ENCODE peak calls at places on chromosomes 13 and 19, in four cellular contexts. M is body of pancreas, Z is cardiac muscle cell, P is hepatocyte. B is an unnamed sample.

GRCh38 chr13:74871671-74872070 is 610.3 kb downstream of the TBC1D4 start:
- DNase-seq in M (no peak), Z (no peak), P (no peak), B (no peak)

GRCh38 chr19:55546822-55547614 is 1.7 kb upstream of the SBK3 start:
- DNase-seq in M (peak; percentile 37), Z (no peak), P (peak; percentile 43), B (no peak)

GRCh38 chr13:42876810-42877550 is 95.6 kb downstream of the FAM216B start:
- DNase-seq in M (no peak), Z (no peak), P (no peak), B (no peak)

GRCh38 chr13:39567569-39567968 is 35.4 kb downstream of the LHFPL6 start:
- DNase-seq in M (no peak), Z (no peak), P (no peak), B (no peak)

GRCh38 chr19:42985588-42985987 is 40.7 kb downstream of the PSG11 start:
- DNase-seq in M (no peak), Z (no peak), P (no peak), B (no peak)

GRCh38 chr19:48190288-48191284 is 20.1 kb downstream of the ZSWIM9 start:
- DNase-seq in M (peak; percentile 44), Z (peak; percentile 17), P (peak; percentile 83), B (peak; percentile 84)

GRCh38 chr13:101917833-101918755 is 465.6 kb downstream of the ITGBL1 start:
- DNase-seq in M (no peak), Z (no peak), P (no peak), B (no peak)

GRCh38 chr13:110624766-110625756 is 9.7 kb downstream of the NAXD start:
- DNase-seq in M (no peak), Z (no peak), P (no peak), B (no peak)

GRCh38 chr19:310141-310651 is 19.0 kb upstream of the PLPP2 start:
- DNase-seq in M (no peak), Z (peak; percentile 62), P (no peak), B (no peak)

GRCh38 chr19:49120325-49120683 is 960 bp downstream of the PPFIA3 start:
- DNase-seq in M (no peak), Z (no peak), P (no peak), B (no peak)

GRCh38 chr13:79631260-79631659 is 150.3 kb downstream of the NDFIP2 start:
- DNase-seq in M (no peak), Z (no peak), P (peak; percentile 59), B (no peak)

GRCh38 chr19:1837625-1838105 is 10.6 kb downstream of the REXO1 start:
- DNase-seq in M (peak; percentile 48), Z (peak; percentile 66), P (peak; percentile 56), B (no peak)

GRCh38 chr19:47253467-47253881 is 2.9 kb upstream of the CCDC9 start:
- DNase-seq in M (no peak), Z (no peak), P (peak; percentile 27), B (no peak)

GRCh38 chr13:91655731-91656130 is 257.3 kb downstream of the GPC5 start:
- DNase-seq in M (no peak), Z (no peak), P (no peak), B (no peak)

GRCh38 chr19:1675633-1676350 is 23.4 kb upstream of the TCF3 start:
- DNase-seq in M (peak; percentile 74), Z (peak; percentile 40), P (no peak), B (no peak)

GRCh38 chr19:13281567-13282291 is 131.5 kb downstream of the IER2 start:
- DNase-seq in M (no peak), Z (no peak), P (no peak), B (no peak)

GRCh38 chr13:20231839-20232555 is at the start of gene GJB6:
- DNase-seq in M (peak; percentile 14), Z (peak; percentile 34), P (peak; percentile 52), B (no peak)

GRCh38 chr19:11152318-11153062 is 3.1 kb downstream of the SPC24 start:
- DNase-seq in M (peak; percentile 82), Z (no peak), P (no peak), B (no peak)

GRCh38 chr13:29861694-29862110 is 11.3 kb upstream of the UBL3 start:
- DNase-seq in M (no peak), Z (no peak), P (peak; percentile 22), B (no peak)

GRCh38 chr13:55038230-55038629 is 2009.6 kb downstream of the OLFM4 start:
- DNase-seq in M (no peak), Z (no peak), P (no peak), B (no peak)

GRCh38 chr13:28163587-28163986 is 25.2 kb downstream of the PAN3 start:
- DNase-seq in M (no peak), Z (no peak), P (no peak), B (no peak)

GRCh38 chr19:9786819-9787218 is 18.3 kb upstream of the ZNF846 start:
- DNase-seq in M (no peak), Z (no peak), P (no peak), B (no peak)

GRCh38 chr13:49220856-49221614 is 897 bp downstream of the MLNR start:
- DNase-seq in M (no peak), Z (no peak), P (no peak), B (no peak)

GRCh38 chr13:67226686-67227085 is 3.5 kb downstream of the PCDH9 start:
- DNase-seq in M (no peak), Z (no peak), P (no peak), B (no peak)

GRCh38 chr13:29901714-29902631 is 51.6 kb upstream of the UBL3 start:
- DNase-seq in M (no peak), Z (no peak), P (peak; percentile 73), B (no peak)

GRCh38 chr13:34159946-34160345 is 342.0 kb downstream of the RFC3 start:
- DNase-seq in M (no peak), Z (no peak), P (no peak), B (no peak)

GRCh38 chr19:35521124-35521743 is 6.9 kb downstream of the SBSN start:
- DNase-seq in M (no peak), Z (no peak), P (no peak), B (no peak)

GRCh38 chr13:113291997-113292862 is 4.8 kb upstream of the LAMP1 start:
- DNase-seq in M (no peak), Z (peak; percentile 36), P (peak; percentile 34), B (no peak)

GRCh38 chr19:39390460-39390758 is 497 bp downstream of the PAF1 start:
- DNase-seq in M (peak; percentile 72), Z (no peak), P (peak; percentile 91), B (no peak)

GRCh38 chr19:31749231-31749630 is 400.0 kb upstream of the TSHZ3 start:
- DNase-seq in M (no peak), Z (no peak), P (no peak), B (no peak)

GRCh38 chr13:112637017-112637801 is 49.3 kb upstream of the TUBGCP3 start:
- DNase-seq in M (no peak), Z (no peak), P (no peak), B (no peak)

GRCh38 chr13:24664726-24665409 is 15.3 kb upstream of the ATP12A start:
- DNase-seq in M (no peak), Z (no peak), P (no peak), B (no peak)

GRCh38 chr19:13817615-13818371 is 22.6 kb downstream of the ZSWIM4 start:
- DNase-seq in M (peak; percentile 86), Z (peak; percentile 82), P (peak; percentile 81), B (no peak)

GRCh38 chr13:90427322-90428272 is 919.9 kb upstream of the MIR17HG start:
- DNase-seq in M (no peak), Z (no peak), P (no peak), B (no peak)

DNA sequence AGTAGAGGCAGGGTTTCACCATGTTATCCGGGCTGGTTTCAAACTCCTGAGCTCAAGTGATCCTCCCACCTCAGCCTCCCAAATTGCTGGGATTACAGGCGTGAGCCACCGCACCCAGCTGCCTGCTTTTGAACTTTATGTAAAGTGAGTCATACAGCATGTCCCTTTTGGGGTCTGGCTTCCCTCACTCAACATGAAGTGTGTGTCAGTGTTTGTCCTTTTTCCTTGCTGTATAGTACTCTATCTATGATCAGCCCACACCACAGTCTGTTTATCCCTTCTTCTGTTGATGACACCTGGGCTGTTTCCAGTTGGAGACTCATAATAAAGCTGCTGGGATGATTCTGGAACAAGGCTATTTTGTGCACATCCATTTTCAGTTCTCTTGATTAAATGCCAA is 2.1 kb downstream of the SPIB start:
- DNase-seq in M (no peak), Z (no peak), P (no peak), B (no peak)
- H3K4me3 ChIP-seq in M (no peak overlapping the region), Z (no peak overlapping the region), P (no peak overlapping the region), B (peak overlapping the region; percentile 64)

DNA sequence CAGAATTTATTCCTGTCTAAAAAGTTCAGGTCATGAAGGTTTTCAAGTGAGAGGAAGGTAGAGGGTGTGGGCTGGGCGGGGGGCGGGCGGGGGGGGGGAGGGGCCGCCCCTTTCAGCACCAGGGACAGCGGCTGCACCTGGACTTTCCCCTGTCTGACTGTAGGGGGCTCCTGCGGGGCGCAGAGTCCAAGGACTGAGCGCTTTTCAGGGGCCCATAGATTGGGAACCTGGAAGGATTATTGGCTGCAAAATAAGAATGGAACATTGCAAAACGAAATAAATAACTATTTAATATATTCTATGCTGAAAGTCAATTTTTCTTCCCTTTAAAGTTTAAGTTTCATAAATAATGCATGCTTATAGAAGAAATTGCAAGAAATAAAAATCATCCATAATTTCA is 8.9 kb upstream of the CYP4F3 start:
- DNase-seq in M (no peak), Z (no peak), P (no peak), B (no peak)
- TF ChIP-seq CTCF in M (no peak), Z (peak; percentile 42), P (no peak), B (peak; percentile 35)

GRCh38 chr19:19170053-19170945 is at the start of gene MEF2B:
- DNase-seq in M (peak; percentile 76), Z (peak; percentile 93), P (peak; percentile 89), B (no peak)
- H3K4me3 ChIP-seq in M (no peak within 1 kb of the TSS), Z (no peak within 1 kb of the TSS), P (peak within 1 kb of the TSS; percentile 14), B (peak within 1 kb of the TSS; percentile 57)

DNA sequence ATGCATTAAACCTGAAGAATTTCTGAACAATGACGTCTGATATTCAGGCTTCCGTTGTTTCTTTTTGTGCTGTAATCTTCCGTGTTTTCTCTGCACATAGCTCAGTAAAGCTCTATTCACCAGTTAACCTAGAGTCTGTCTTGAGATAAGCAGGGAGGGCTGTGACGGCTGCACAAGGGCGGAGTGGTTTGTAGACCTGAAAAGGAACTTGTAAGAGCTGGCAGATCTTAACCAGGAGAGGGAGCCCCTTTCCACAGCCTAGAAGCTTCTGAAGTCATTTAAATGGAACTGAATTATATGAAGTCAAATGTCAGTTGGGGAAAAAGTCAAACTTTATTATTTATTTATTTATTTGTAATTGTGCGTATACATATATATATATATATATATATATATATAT is 27.5 kb downstream of the DPRX start:
- DNase-seq in M (no peak), Z (peak; percentile 85), P (peak; percentile 88), B (no peak)
- TF ChIP-seq CTCF in M (peak; percentile 11), Z (no peak), P (peak; percentile 69), B (no peak)

GRCh38 chr19:37635076-37636056 is 19.9 kb downstream of the ZFP30 start:
- DNase-seq in M (no peak), Z (no peak), P (no peak), B (no peak)
- H3K4me3 ChIP-seq in M (no peak overlapping the region), Z (no peak overlapping the region), P (no peak overlapping the region), B (no peak overlapping the region)